ENCODE peak calls at places on chromosomes 3 and 15, in four cellular contexts. P is effector CD4-positive, alpha-beta T cell; M is cardiac septum; H is posterior cingulate gyrus. E is an unnamed sample.
A peak's percentile ranks its signal among the peaks of the same experiment; 100 is the strongest.

GRCh38 chr3:109731639-109732473 is 394.5 kb upstream of the DPPA4 start:
- DNase-seq in P (peak; percentile 47), M (no peak), H (no peak), E (peak; percentile 4)

GRCh38 chr3:46276497-46277099 is 34.3 kb downstream of the CCR3 start:
- DNase-seq in P (peak; percentile 53), M (no peak), H (no peak), E (peak; percentile 44)

GRCh38 chr3:139301183-139301582 is 42.6 kb upstream of the MRPS22 start:
- DNase-seq in P (no peak), M (no peak), H (no peak), E (no peak)

GRCh38 chr15:98649621-98649995 is 1.3 kb downstream of the IGF1R start:
- DNase-seq in P (peak; percentile 19), M (peak; percentile 82), H (peak; percentile 74), E (peak; percentile 51)

GRCh38 chr3:109803274-109803673 is 465.9 kb upstream of the DPPA4 start:
- DNase-seq in P (no peak), M (no peak), H (peak; percentile 69), E (no peak)

GRCh38 chr3:184737063-184737462 is 25.2 kb upstream of the MAGEF1 start:
- DNase-seq in P (no peak), M (peak; percentile 38), H (no peak), E (no peak)

GRCh38 chr15:59160880-59161593 is 45.6 kb upstream of the LDHAL6B start:
- DNase-seq in P (no peak), M (no peak), H (peak; percentile 89), E (peak; percentile 35)

GRCh38 chr15:77009646-77010311 is 14.9 kb downstream of the PSTPIP1 start:
- DNase-seq in P (no peak), M (no peak), H (peak; percentile 69), E (no peak)

GRCh38 chr3:22885574-22886348 is 317.4 kb upstream of the UBE2E2 start:
- DNase-seq in P (no peak), M (no peak), H (no peak), E (no peak)

GRCh38 chr3:64244011-64244942 is 19.0 kb upstream of the PRICKLE2 start:
- DNase-seq in P (no peak), M (no peak), H (no peak), E (no peak)

E was measured in head of caudate nucleus.